ENCODE peak calls at places on chromosomes 3 and 15, in four cellular contexts. I is Calu3; E is stimulated activated CD4-positive, alpha-beta T cell treated with anti-CD3 and anti-CD28 coated beads, TNF-alpha, amount 100 ng/mL, for 4 hours; R is Right ventricle myocardium superior. C is an unnamed sample.

GRCh38 chr3:126111566-126112475 is 27.9 kb upstream of the SLC41A3 start:
- DNase-seq in I (no peak), R (no peak), E (no peak), C (peak)

GRCh38 chr3:140342668-140343067 is 335.2 kb upstream of the TRIM42 start:
- DNase-seq in I (no peak), E (no peak), R (no peak), C (no peak)

GRCh38 chr15:38129531-38130199 is 123.0 kb upstream of the SPRED1 start:
- DNase-seq in E (no peak), R (peak), I (no peak), C (no peak)

GRCh38 chr3:193118907-193119306 is 122.1 kb upstream of the PLAAT1 start:
- DNase-seq in R (no peak), I (no peak), E (no peak), C (no peak)

GRCh38 chr3:23501201-23501824 is 298.2 kb downstream of the UBE2E2 start:
- DNase-seq in R (no peak), I (no peak), E (no peak), C (no peak)

GRCh38 chr3:106088270-106088669 is 219.5 kb upstream of the CBLB start:
- DNase-seq in I (no peak), E (no peak), R (no peak), C (no peak)

GRCh38 chr15:55861115-55861514 is 118.2 kb upstream of the PRTG start:
- DNase-seq in R (no peak), I (no peak), E (no peak), C (no peak)

GRCh38 chr3:150635526-150635925 is 32.4 kb downstream of the SELENOT start:
- DNase-seq in I (no peak), E (no peak), R (no peak), C (no peak)

GRCh38 chr3:189947948-189948723 is 172.6 kb downstream of the P3H2 start:
- DNase-seq in E (no peak), R (no peak), I (peak), C (no peak)

GRCh38 chr3:151538706-151539403 is 78.0 kb upstream of the IGSF10 start:
- DNase-seq in R (peak), I (no peak), E (no peak), C (no peak)

C was measured in osteocyte.